ENCODE peak calls at places on chromosomes 13 and 19, in ten cellular contexts. D is upper lobe of left lung, E is cardiac muscle cell, R is GM12864, B is Peyer's patch, J is pancreas, O is fibroblast of villous mesenchyme, X is body of pancreas, P is Karpas-422, Q is adipocyte. K is an unnamed sample.
A peak's percentile ranks its signal among the peaks of the same experiment; 100 is the strongest.

GRCh38 chr19:33214621-33215020 is 11.0 kb downstream of the SLC7A10 start:
- DNase-seq in D (no peak), E (peak; percentile 63), R (no peak), B (no peak), J (no peak), O (peak; percentile 56), X (no peak), P (no peak), Q (peak; percentile 38), K (peak; percentile 15)

GRCh38 chr19:33665776-33666175 is 44.0 kb downstream of the CHST8 start:
- DNase-seq in D (no peak), E (no peak), R (no peak), B (no peak), J (no peak), O (no peak), X (no peak), P (no peak), Q (no peak), K (no peak)

GRCh38 chr13:91621161-91621560 is 222.7 kb downstream of the GPC5 start:
- DNase-seq in D (no peak), E (no peak), R (no peak), B (no peak), J (no peak), O (no peak), X (no peak), P (no peak), Q (no peak), K (no peak)

GRCh38 chr19:11452814-11453335 is 17.4 kb downstream of the PRKCSH start:
- DNase-seq in D (no peak), E (no peak), R (no peak), B (no peak), J (no peak), O (no peak), X (no peak), P (no peak), Q (no peak), K (no peak)

GRCh38 chr13:100933841-100934240 is 259.2 kb upstream of the TMTC4 start:
- DNase-seq in D (no peak), E (no peak), R (no peak), B (no peak), J (no peak), O (no peak), X (no peak), P (no peak), Q (no peak), K (no peak)

GRCh38 chr13:106753241-106753640 is 185.3 kb upstream of the ARGLU1 start:
- DNase-seq in D (peak; percentile 53), E (no peak), R (no peak), B (no peak), J (no peak), O (no peak), X (no peak), P (no peak), Q (no peak), K (no peak)

GRCh38 chr19:21135433-21135832 is 6.4 kb upstream of the ZNF431 start:
- DNase-seq in D (no peak), E (no peak), R (no peak), B (no peak), J (no peak), O (no peak), X (no peak), P (no peak), Q (no peak), K (no peak)

GRCh38 chr13:30872685-30873443 is 33.2 kb upstream of the MEDAG start:
- DNase-seq in D (peak; percentile 43), E (peak; percentile 91), R (no peak), B (no peak), J (no peak), O (peak; percentile 81), X (no peak), P (no peak), Q (peak; percentile 80), K (peak; percentile 82)

GRCh38 chr13:52004508-52005183 is 6.6 kb downstream of the ATP7B start:
- DNase-seq in D (no peak), E (no peak), R (no peak), B (no peak), J (no peak), O (no peak), X (no peak), P (no peak), Q (no peak), K (no peak)

GRCh38 chr13:52003551-52003950 is 7.7 kb downstream of the ATP7B start:
- DNase-seq in D (no peak), E (no peak), R (no peak), B (no peak), J (no peak), O (no peak), X (no peak), P (no peak), Q (no peak), K (no peak)

GRCh38 chr13:52009985-52010384 is 1.3 kb downstream of the ATP7B start:
- DNase-seq in D (no peak), E (no peak), R (no peak), B (no peak), J (no peak), O (no peak), X (no peak), P (no peak), Q (no peak), K (no peak)

GRCh38 chr13:52002361-52002760 is 8.9 kb downstream of the ATP7B start:
- DNase-seq in D (no peak), E (no peak), R (no peak), B (no peak), J (no peak), O (no peak), X (no peak), P (no peak), Q (no peak), K (no peak)

GRCh38 chr13:52006491-52007245 is 4.6 kb downstream of the ATP7B start:
- DNase-seq in D (no peak), E (no peak), R (no peak), B (no peak), J (no peak), O (no peak), X (no peak), P (no peak), Q (no peak), K (no peak)
- H3K4me3 ChIP-seq in D (no peak overlapping the region), E (no peak overlapping the region), R (no peak overlapping the region), B (peak overlapping the region; percentile 21), J (no peak overlapping the region), O (no peak overlapping the region), X (no peak overlapping the region), P (no peak overlapping the region), Q (no peak overlapping the region), K (no peak overlapping the region)

DNA sequence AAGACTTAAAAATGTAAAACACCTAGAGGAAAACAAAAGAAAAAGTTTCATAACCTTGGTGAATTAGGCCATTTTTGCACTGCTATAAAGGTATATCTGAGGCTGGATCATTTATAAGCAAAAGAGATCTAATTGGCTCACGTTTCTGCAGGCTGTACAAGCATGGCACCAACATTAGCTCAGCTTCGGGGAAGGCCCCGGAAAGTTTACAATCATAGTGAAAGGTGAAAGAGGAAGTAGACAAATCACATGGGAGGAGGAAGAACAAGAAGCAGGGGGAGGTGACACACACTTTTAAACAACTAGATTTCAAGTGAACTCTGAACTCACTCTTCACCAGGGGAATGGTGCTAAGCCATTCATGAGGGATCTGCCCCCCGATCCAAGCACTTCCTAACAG is 1358.5 kb upstream of the PCDH9 start:
- DNase-seq in D (no peak), E (no peak), R (peak; percentile 16), B (peak; percentile 18), J (no peak), O (no peak), X (no peak), P (peak; percentile 66), Q (no peak), K (no peak)
- H3K4me3 ChIP-seq in D (no peak overlapping the region), E (no peak overlapping the region), R (no peak overlapping the region), B (no peak overlapping the region), J (no peak overlapping the region), O (no peak overlapping the region), X (no peak overlapping the region), P (peak overlapping the region; percentile 15), Q (no peak overlapping the region), K (no peak overlapping the region)

DNA sequence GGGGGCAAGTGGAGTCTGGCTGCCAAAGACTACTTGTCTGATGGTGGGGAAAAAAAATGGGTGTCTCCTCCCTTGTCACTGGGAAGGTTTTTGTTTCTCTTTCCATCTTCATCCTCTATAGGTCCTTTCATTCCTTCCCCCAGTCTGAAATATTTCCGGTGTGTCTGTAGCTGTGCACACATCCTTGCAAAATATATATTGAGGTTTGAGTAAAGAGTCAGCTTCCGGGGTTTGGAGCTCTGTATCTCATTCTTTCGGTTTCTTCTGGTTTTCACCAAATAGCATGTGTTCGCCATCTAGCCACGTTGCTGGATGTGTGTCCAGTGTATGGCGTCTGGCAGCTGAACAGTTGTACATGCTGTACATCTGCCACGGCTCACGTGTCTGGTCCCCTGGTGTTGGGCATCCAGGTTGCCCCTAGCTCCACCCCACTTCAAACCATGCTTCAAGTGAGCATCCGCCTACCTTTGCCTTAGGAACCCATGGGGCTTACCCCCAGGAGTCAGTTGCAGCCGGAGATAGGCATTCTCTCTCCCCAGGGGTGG is 142.2 kb downstream of the SIPA1L3 start:
- DNase-seq in D (no peak), E (peak; percentile 49), R (peak; percentile 93), B (peak; percentile 72), J (no peak), O (peak; percentile 68), X (no peak), P (peak; percentile 98), Q (no peak), K (peak; percentile 57)
- H3K4me3 ChIP-seq in D (no peak overlapping the region), E (no peak overlapping the region), R (peak overlapping the region; percentile 4), B (no peak overlapping the region), J (no peak overlapping the region), O (no peak overlapping the region), X (no peak overlapping the region), P (peak overlapping the region; percentile 48), Q (no peak overlapping the region), K (no peak overlapping the region)

GRCh38 chr13:78993792-78994191 is 334.8 kb upstream of the OBI1 start:
- DNase-seq in D (no peak), E (no peak), R (no peak), B (no peak), J (no peak), O (no peak), X (no peak), P (no peak), Q (no peak), K (no peak)

GRCh38 chr13:78997902-78998654 is 339.1 kb upstream of the OBI1 start:
- DNase-seq in D (no peak), E (no peak), R (no peak), B (no peak), J (no peak), O (no peak), X (no peak), P (peak; percentile 74), Q (no peak), K (no peak)

GRCh38 chr13:79003989-79004550 is 345.1 kb upstream of the OBI1 start:
- DNase-seq in D (no peak), E (no peak), R (no peak), B (no peak), J (no peak), O (no peak), X (no peak), P (no peak), Q (no peak), K (no peak)

GRCh38 chr13:78999494-78999893 is 340.5 kb upstream of the OBI1 start:
- DNase-seq in D (no peak), E (no peak), R (no peak), B (no peak), J (no peak), O (no peak), X (no peak), P (no peak), Q (no peak), K (no peak)

DNA sequence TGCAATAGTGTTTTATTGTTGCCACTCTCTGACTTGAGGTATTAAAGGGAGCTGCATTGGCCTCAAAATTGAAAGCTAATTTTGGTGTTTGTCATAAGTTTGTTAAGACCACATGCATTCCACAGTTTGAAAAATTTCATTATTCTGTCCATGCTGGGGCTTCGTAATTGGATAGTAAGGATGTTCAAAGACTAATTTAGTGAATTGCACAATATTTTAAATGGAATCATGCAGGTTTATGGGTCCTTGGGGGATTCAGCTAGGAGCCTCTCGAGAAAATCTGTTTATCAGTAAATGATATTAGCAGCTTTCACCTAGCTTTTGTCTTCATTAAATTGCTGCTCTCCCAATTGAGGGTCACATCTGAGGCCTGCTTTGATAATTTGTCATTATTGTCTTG is 339.8 kb upstream of the OBI1 start:
- DNase-seq in D (no peak), E (no peak), R (no peak), B (no peak), J (no peak), O (no peak), X (no peak), P (no peak), Q (no peak), K (no peak)
- H3K4me3 ChIP-seq in D (no peak overlapping the region), E (no peak overlapping the region), R (no peak overlapping the region), B (no peak overlapping the region), J (no peak overlapping the region), O (no peak overlapping the region), X (no peak overlapping the region), P (no peak overlapping the region), Q (no peak overlapping the region), K (no peak overlapping the region)

K was measured in AG10803.